ENCODE peak calls at places on chromosome 16, in six cellular contexts. One of them, this sample, is unnamed.

GRCh38 chr16:70523621-70524405 is at the start of gene SF3B3:
- DNase-seq in ELR: no peak
- DNase-seq in GOT3: peak; percentile 63
- DNase-seq in activated CD4-positive, alpha-beta T cell treated with anti-CD3 and anti-CD28 coated beads, Interleukin-2, amount 50 U/mL, for 48 hours: peak; percentile 68
- DNase-seq in C1 segment of cervical spinal cord: peak; percentile 48
- DNase-seq in NCI-H526 treated with DMSO at 0.1 percent for 48 hours: peak; percentile 83
- DNase-seq in this sample: peak; percentile 73

GRCh38 chr16:3518292-3518982 is 17.6 kb downstream of the CLUAP1 start:
- DNase-seq in C1 segment of cervical spinal cord: no peak
- DNase-seq in ELR: no peak
- DNase-seq in GOT3: no peak
- DNase-seq in NCI-H526 treated with DMSO at 0.1 percent for 48 hours: no peak
- DNase-seq in activated CD4-positive, alpha-beta T cell treated with anti-CD3 and anti-CD28 coated beads, Interleukin-2, amount 50 U/mL, for 48 hours: no peak
- DNase-seq in this sample: peak; percentile 29

GRCh38 chr16:49589721-49590120 is 216.1 kb downstream of the C16orf78 start:
- DNase-seq in GOT3: no peak
- DNase-seq in NCI-H526 treated with DMSO at 0.1 percent for 48 hours: no peak
- DNase-seq in C1 segment of cervical spinal cord: no peak
- DNase-seq in activated CD4-positive, alpha-beta T cell treated with anti-CD3 and anti-CD28 coated beads, Interleukin-2, amount 50 U/mL, for 48 hours: no peak
- DNase-seq in ELR: no peak
- DNase-seq in this sample: peak; percentile 12

GRCh38 chr16:89383095-89384003 is 107.0 kb downstream of the ANKRD11 start:
- DNase-seq in GOT3: no peak
- DNase-seq in ELR: peak; percentile 81
- DNase-seq in NCI-H526 treated with DMSO at 0.1 percent for 48 hours: no peak
- DNase-seq in C1 segment of cervical spinal cord: no peak
- DNase-seq in activated CD4-positive, alpha-beta T cell treated with anti-CD3 and anti-CD28 coated beads, Interleukin-2, amount 50 U/mL, for 48 hours: no peak
- DNase-seq in this sample: peak; percentile 94

GRCh38 chr16:728131-728889 is 1.4 kb downstream of the HAGHL start:
- DNase-seq in C1 segment of cervical spinal cord: peak; percentile 47
- DNase-seq in NCI-H526 treated with DMSO at 0.1 percent for 48 hours: no peak
- DNase-seq in activated CD4-positive, alpha-beta T cell treated with anti-CD3 and anti-CD28 coated beads, Interleukin-2, amount 50 U/mL, for 48 hours: peak; percentile 64
- DNase-seq in ELR: peak; percentile 81
- DNase-seq in GOT3: no peak
- DNase-seq in this sample: peak; percentile 90

GRCh38 chr16:2152695-2153506 is 2.7 kb upstream of the TRAF7 start:
- DNase-seq in C1 segment of cervical spinal cord: no peak
- DNase-seq in activated CD4-positive, alpha-beta T cell treated with anti-CD3 and anti-CD28 coated beads, Interleukin-2, amount 50 U/mL, for 48 hours: peak; percentile 49
- DNase-seq in ELR: peak; percentile 47
- DNase-seq in GOT3: no peak
- DNase-seq in NCI-H526 treated with DMSO at 0.1 percent for 48 hours: no peak
- DNase-seq in this sample: no peak

GRCh38 chr16:88685156-88686061 is 898 bp downstream of the SNAI3 start:
- DNase-seq in GOT3: no peak
- DNase-seq in activated CD4-positive, alpha-beta T cell treated with anti-CD3 and anti-CD28 coated beads, Interleukin-2, amount 50 U/mL, for 48 hours: peak; percentile 75
- DNase-seq in NCI-H526 treated with DMSO at 0.1 percent for 48 hours: no peak
- DNase-seq in ELR: peak; percentile 82
- DNase-seq in C1 segment of cervical spinal cord: no peak
- DNase-seq in this sample: no peak

GRCh38 chr16:10992797-10993196 is 48.4 kb downstream of the CLEC16A start:
- DNase-seq in activated CD4-positive, alpha-beta T cell treated with anti-CD3 and anti-CD28 coated beads, Interleukin-2, amount 50 U/mL, for 48 hours: peak; percentile 63
- DNase-seq in NCI-H526 treated with DMSO at 0.1 percent for 48 hours: no peak
- DNase-seq in C1 segment of cervical spinal cord: no peak
- DNase-seq in GOT3: no peak
- DNase-seq in ELR: peak; percentile 91
- DNase-seq in this sample: peak; percentile 83

GRCh38 chr16:47519037-47519436 is 57.9 kb downstream of the PHKB start:
- DNase-seq in NCI-H526 treated with DMSO at 0.1 percent for 48 hours: no peak
- DNase-seq in activated CD4-positive, alpha-beta T cell treated with anti-CD3 and anti-CD28 coated beads, Interleukin-2, amount 50 U/mL, for 48 hours: no peak
- DNase-seq in GOT3: no peak
- DNase-seq in ELR: peak; percentile 35
- DNase-seq in C1 segment of cervical spinal cord: no peak
- DNase-seq in this sample: no peak

GRCh38 chr16:57608462-57609113 is 19.8 kb upstream of the ADGRG1 start:
- DNase-seq in NCI-H526 treated with DMSO at 0.1 percent for 48 hours: no peak
- DNase-seq in activated CD4-positive, alpha-beta T cell treated with anti-CD3 and anti-CD28 coated beads, Interleukin-2, amount 50 U/mL, for 48 hours: no peak
- DNase-seq in GOT3: no peak
- DNase-seq in ELR: no peak
- DNase-seq in C1 segment of cervical spinal cord: no peak
- DNase-seq in this sample: peak; percentile 25

GRCh38 chr16:11235703-11235991 is 20.4 kb downstream of the SOCS1 start:
- DNase-seq in C1 segment of cervical spinal cord: no peak
- DNase-seq in activated CD4-positive, alpha-beta T cell treated with anti-CD3 and anti-CD28 coated beads, Interleukin-2, amount 50 U/mL, for 48 hours: no peak
- DNase-seq in ELR: no peak
- DNase-seq in NCI-H526 treated with DMSO at 0.1 percent for 48 hours: peak; percentile 15
- DNase-seq in GOT3: no peak
- DNase-seq in this sample: no peak

GRCh38 chr16:53817117-53817516 is 113.2 kb downstream of the FTO start:
- DNase-seq in ELR: peak; percentile 93
- DNase-seq in C1 segment of cervical spinal cord: no peak
- DNase-seq in activated CD4-positive, alpha-beta T cell treated with anti-CD3 and anti-CD28 coated beads, Interleukin-2, amount 50 U/mL, for 48 hours: no peak
- DNase-seq in NCI-H526 treated with DMSO at 0.1 percent for 48 hours: no peak
- DNase-seq in GOT3: no peak
- DNase-seq in this sample: peak; percentile 85

GRCh38 chr16:85645021-85645589 is 32.0 kb downstream of the GSE1 start:
- DNase-seq in C1 segment of cervical spinal cord: no peak
- DNase-seq in NCI-H526 treated with DMSO at 0.1 percent for 48 hours: no peak
- DNase-seq in GOT3: no peak
- DNase-seq in activated CD4-positive, alpha-beta T cell treated with anti-CD3 and anti-CD28 coated beads, Interleukin-2, amount 50 U/mL, for 48 hours: no peak
- DNase-seq in ELR: no peak
- DNase-seq in this sample: peak; percentile 79

GRCh38 chr16:47713225-47713595 is 252.1 kb downstream of the PHKB start:
- DNase-seq in NCI-H526 treated with DMSO at 0.1 percent for 48 hours: no peak
- DNase-seq in ELR: peak; percentile 91
- DNase-seq in activated CD4-positive, alpha-beta T cell treated with anti-CD3 and anti-CD28 coated beads, Interleukin-2, amount 50 U/mL, for 48 hours: peak; percentile 23
- DNase-seq in GOT3: no peak
- DNase-seq in C1 segment of cervical spinal cord: no peak
- DNase-seq in this sample: peak; percentile 69

GRCh38 chr16:30927789-30928378 is 4.5 kb downstream of the FBXL19 start:
- DNase-seq in GOT3: no peak
- DNase-seq in ELR: peak; percentile 64
- DNase-seq in C1 segment of cervical spinal cord: peak; percentile 47
- DNase-seq in NCI-H526 treated with DMSO at 0.1 percent for 48 hours: peak; percentile 91
- DNase-seq in activated CD4-positive, alpha-beta T cell treated with anti-CD3 and anti-CD28 coated beads, Interleukin-2, amount 50 U/mL, for 48 hours: peak; percentile 35
- DNase-seq in this sample: peak; percentile 96

GRCh38 chr16:88815901-88816589 is 4.3 kb upstream of the APRT start:
- DNase-seq in C1 segment of cervical spinal cord: no peak
- DNase-seq in GOT3: no peak
- DNase-seq in ELR: peak; percentile 52
- DNase-seq in NCI-H526 treated with DMSO at 0.1 percent for 48 hours: peak; percentile 15
- DNase-seq in activated CD4-positive, alpha-beta T cell treated with anti-CD3 and anti-CD28 coated beads, Interleukin-2, amount 50 U/mL, for 48 hours: peak; percentile 63
- DNase-seq in this sample: no peak

GRCh38 chr16:67092227-67092626 is 17.5 kb upstream of the PHAF1 start:
- DNase-seq in activated CD4-positive, alpha-beta T cell treated with anti-CD3 and anti-CD28 coated beads, Interleukin-2, amount 50 U/mL, for 48 hours: no peak
- DNase-seq in ELR: peak; percentile 58
- DNase-seq in GOT3: no peak
- DNase-seq in C1 segment of cervical spinal cord: no peak
- DNase-seq in NCI-H526 treated with DMSO at 0.1 percent for 48 hours: no peak
- DNase-seq in this sample: no peak